ENCODE peak calls at places on chromosomes 16 and 17, in eight cellular contexts. S, W, I, Q, N, Z, E and V are unnamed samples.

GRCh38 chr16:69118468-69118867 is 13.0 kb downstream of the HAS3 start:
- ATAC-seq in W (no peak), N (peak), I (no peak), S (no peak), Q (no peak), Z (no peak), E (no peak), V (no peak)

GRCh38 chr16:72657791-72658190 is 390.1 kb downstream of the ZFHX3 start:
- ATAC-seq in S (no peak), I (no peak), N (no peak), Z (no peak), Q (no peak), W (no peak), E (no peak), V (no peak)

GRCh38 chr17:82795615-82796014 is 43.8 kb downstream of the TBCD start:
- ATAC-seq in Z (no peak), W (peak), E (no peak), N (no peak), I (no peak), S (no peak), Q (no peak), V (no peak)

GRCh38 chr17:78921437-78921971 is 3.7 kb downstream of the TIMP2 start:
- ATAC-seq in S (no peak), I (no peak), E (no peak), N (no peak), W (peak), Z (no peak), Q (no peak), V (no peak)

GRCh38 chr16:3029499-3030127 is 5.8 kb downstream of the THOC6 start:
- ATAC-seq in W (no peak), N (no peak), E (no peak), Z (peak), Q (peak), I (peak), S (no peak), V (no peak)

GRCh38 chr17:52157603-52158449 is 688 bp downstream of the CA10 start:
- ATAC-seq in W (no peak), N (no peak), S (no peak), I (no peak), Z (no peak), E (peak), Q (no peak), V (no peak)

GRCh38 chr17:83152221-83152744 is 72.9 kb downstream of the METRNL start:
- ATAC-seq in I (no peak), E (no peak), N (no peak), W (no peak), Q (no peak), S (no peak), Z (no peak), V (no peak)

GRCh38 chr16:27706803-27707685 is 157.1 kb downstream of the KATNIP start:
- ATAC-seq in Z (no peak), W (no peak), N (no peak), Q (no peak), I (no peak), E (no peak), S (no peak), V (no peak)

GRCh38 chr16:5222770-5223169 is 125.2 kb upstream of the EEF2KMT start:
- ATAC-seq in Q (no peak), S (no peak), E (no peak), Z (no peak), W (no peak), I (no peak), N (no peak), V (no peak)

GRCh38 chr16:55661842-55662479 is 6.2 kb downstream of the SLC6A2 start:
- ATAC-seq in Z (no peak), Q (no peak), N (no peak), S (no peak), E (peak), W (no peak), I (no peak), V (peak)

GRCh38 chr17:82536220-82537201 is 17.0 kb downstream of the FOXK2 start:
- ATAC-seq in S (peak), I (no peak), N (no peak), Z (no peak), W (peak), E (peak), Q (no peak), V (peak)

GRCh38 chr16:26735521-26735920 is 331.2 kb upstream of the C16orf82 start:
- ATAC-seq in W (no peak), Z (no peak), N (no peak), E (no peak), S (no peak), I (no peak), Q (no peak), V (no peak)

GRCh38 chr16:9787717-9788116 is 394.5 kb downstream of the GRIN2A start:
- ATAC-seq in Z (no peak), E (no peak), W (no peak), Q (no peak), S (no peak), N (no peak), I (no peak), V (no peak)

GRCh38 chr16:73743665-73744496 is 552.7 kb upstream of the PSMD7 start:
- ATAC-seq in S (no peak), W (no peak), Z (no peak), N (peak), Q (no peak), E (no peak), I (no peak), V (no peak)

GRCh38 chr16:15816228-15816627 is 40.6 kb downstream of the MYH11 start:
- ATAC-seq in S (no peak), E (no peak), Z (no peak), N (no peak), I (no peak), W (no peak), Q (no peak), V (no peak)

GRCh38 chr17:13827118-13827517 is 225.4 kb upstream of the HS3ST3A1 start:
- ATAC-seq in S (no peak), Q (no peak), I (no peak), Z (no peak), N (no peak), W (no peak), E (no peak), V (no peak)

GRCh38 chr17:69769050-69769449 is 306.0 kb upstream of the KCNJ16 start:
- ATAC-seq in Q (no peak), W (no peak), I (no peak), N (no peak), Z (no peak), S (no peak), E (no peak), V (no peak)

GRCh38 chr17:47915667-47916242 is 19.7 kb downstream of the SP2 start:
- ATAC-seq in Q (no peak), I (no peak), E (no peak), N (peak), S (peak), W (no peak), Z (no peak), V (no peak)

GRCh38 chr17:332558-333322 is 19.9 kb downstream of the RPH3AL start:
- ATAC-seq in N (no peak), S (peak), E (no peak), W (peak), I (no peak), Q (no peak), Z (no peak), V (peak)

GRCh38 chr17:81229666-81229920 is 6.8 kb upstream of the CEP131 start:
- ATAC-seq in W (no peak), S (no peak), E (no peak), I (no peak), N (no peak), Q (no peak), Z (no peak), V (no peak)

GRCh38 chr17:69723741-69724140 is 309.2 kb downstream of the MAP2K6 start:
- ATAC-seq in Q (no peak), S (no peak), N (no peak), Z (no peak), E (peak), I (no peak), W (no peak), V (no peak)

GRCh38 chr17:81713004-81713555 is 996 bp downstream of the SLC25A10 start:
- ATAC-seq in S (no peak), N (no peak), I (no peak), Z (no peak), E (no peak), W (no peak), Q (no peak), V (no peak)

GRCh38 chr17:42422958-42423712 is at the start of gene CAVIN1:
- ATAC-seq in E (peak), W (peak), Q (no peak), I (peak), S (peak), Z (no peak), N (peak), V (peak)

GRCh38 chr17:7313890-7314718 is 1.1 kb downstream of the GPS2 start:
- ATAC-seq in W (no peak), Z (peak), S (no peak), I (no peak), E (no peak), N (peak), Q (no peak), V (no peak)

GRCh38 chr17:82900741-82901140 is 60.9 kb upstream of the ZNF750 start:
- ATAC-seq in S (peak), I (no peak), Q (no peak), Z (no peak), N (no peak), W (no peak), E (no peak), V (no peak)

GRCh38 chr16:76910931-76911330 is 280.1 kb upstream of the MON1B start:
- ATAC-seq in Z (no peak), Q (no peak), W (no peak), N (no peak), I (no peak), S (no peak), E (peak), V (no peak)

GRCh38 chr17:68540981-68541380 is 28.8 kb downstream of the PRKAR1A start:
- ATAC-seq in N (no peak), S (no peak), Z (no peak), I (no peak), E (no peak), Q (no peak), W (no peak), V (no peak)

GRCh38 chr16:10878644-10879498 is 1.9 kb downstream of the CIITA start:
- ATAC-seq in Q (peak), E (peak), W (peak), N (no peak), I (peak), S (peak), Z (peak), V (peak)

GRCh38 chr17:63688396-63689020 is 11.4 kb downstream of the LIMD2 start:
- ATAC-seq in Z (peak), W (no peak), S (no peak), N (no peak), E (no peak), Q (no peak), I (no peak), V (no peak)

GRCh38 chr17:80584171-80584905 is 39.7 kb downstream of the RPTOR start:
- ATAC-seq in Z (no peak), N (no peak), Q (no peak), S (no peak), I (no peak), E (no peak), W (no peak), V (no peak)

GRCh38 chr17:70405492-70406220 is 236.3 kb downstream of the KCNJ2 start:
- ATAC-seq in N (peak), S (no peak), E (peak), Q (no peak), W (no peak), I (no peak), Z (no peak), V (no peak)

GRCh38 chr17:42819939-42820535 is 4.0 kb downstream of the BECN1 start:
- ATAC-seq in S (no peak), I (no peak), N (no peak), Z (peak), W (no peak), Q (no peak), E (no peak), V (no peak)

GRCh38 chr16:69486724-69487123 is 62.3 kb downstream of the CYB5B start:
- ATAC-seq in W (no peak), Q (no peak), E (no peak), Z (no peak), S (no peak), I (no peak), N (no peak), V (no peak)

GRCh38 chr16:58548378-58548777 is 33.1 kb downstream of the SETD6 start:
- ATAC-seq in E (no peak), Z (no peak), N (no peak), S (no peak), I (no peak), Q (no peak), W (no peak), V (no peak)